ENCODE peak calls at places on chromosomes 12 and 14, in four cellular contexts. U is keratinocyte, Y is astrocyte of the spinal cord, T is endothelial cell. N is an unnamed sample.

GRCh38 chr12:116241157-116241772 is 36.2 kb downstream of the MED13L start:
- DNase-seq in U (no peak), Y (no peak), T (no peak), N (no peak)

GRCh38 chr12:109305547-109305946 is 3.5 kb downstream of the FOXN4 start:
- DNase-seq in U (no peak), Y (no peak), T (no peak), N (no peak)

GRCh38 chr12:106831699-106832098 is 57.2 kb downstream of the RIC8B start:
- DNase-seq in U (no peak), Y (no peak), T (no peak), N (no peak)

GRCh38 chr12:46744256-46744655 is 81.5 kb downstream of the SLC38A4 start:
- DNase-seq in U (no peak), Y (no peak), T (no peak), N (no peak)

GRCh38 chr12:45502481-45502880 is 227.0 kb upstream of the ARID2 start:
- DNase-seq in U (no peak), Y (no peak), T (no peak), N (no peak)

GRCh38 chr12:54683388-54683787 is 35.2 kb upstream of the DCD start:
- DNase-seq in U (no peak), Y (no peak), T (no peak), N (no peak)

GRCh38 chr12:117188961-117189724 is 1.1 kb downstream of the FBXO21 start:
- DNase-seq in U (no peak), Y (peak), T (no peak), N (peak)

GRCh38 chr12:132260721-132261120 is 68.7 kb downstream of the GALNT9 start:
- DNase-seq in U (no peak), Y (no peak), T (no peak), N (peak)

GRCh38 chr14:93094121-93094918 is 21.4 kb downstream of the ITPK1 start:
- DNase-seq in U (no peak), Y (no peak), T (no peak), N (no peak)

GRCh38 chr12:72790273-72790672 is 518.1 kb downstream of the TRHDE start:
- DNase-seq in U (no peak), Y (no peak), T (no peak), N (no peak)

GRCh38 chr14:71985538-71986234 is 53.5 kb downstream of the RGS6 start:
- DNase-seq in U (no peak), Y (peak), T (no peak), N (no peak)

GRCh38 chr12:89451876-89452275 is 72.7 kb downstream of the GALNT4 start:
- DNase-seq in U (no peak), Y (peak), T (peak), N (no peak)

GRCh38 chr12:116266220-116266619 is 11.3 kb downstream of the MED13L start:
- DNase-seq in U (no peak), Y (peak), T (no peak), N (no peak)

GRCh38 chr12:113097716-113098427 is 37.7 kb downstream of the RASAL1 start:
- DNase-seq in U (no peak), Y (peak), T (no peak), N (no peak)

GRCh38 chr12:75933136-75933535 is 98.4 kb downstream of the PHLDA1 start:
- DNase-seq in U (no peak), Y (peak), T (no peak), N (no peak)

GRCh38 chr14:85596562-85596961 is 66.6 kb downstream of the FLRT2 start:
- DNase-seq in U (no peak), Y (no peak), T (no peak), N (no peak)

GRCh38 chr14:101583709-101584048 is 22.4 kb downstream of the DIO3 start:
- DNase-seq in U (no peak), Y (no peak), T (no peak), N (no peak)

GRCh38 chr14:101583006-101583708 is 21.9 kb downstream of the DIO3 start:
- DNase-seq in U (no peak), Y (no peak), T (no peak), N (peak)

GRCh38 chr14:101579372-101580080 is 18.2 kb downstream of the DIO3 start:
- DNase-seq in U (no peak), Y (no peak), T (no peak), N (peak)

GRCh38 chr14:101582294-101582693 is 21.0 kb downstream of the DIO3 start:
- DNase-seq in U (no peak), Y (no peak), T (no peak), N (no peak)

GRCh38 chr14:101581806-101582205 is 20.5 kb downstream of the DIO3 start:
- DNase-seq in U (no peak), Y (no peak), T (no peak), N (peak)
- TF ChIP-seq CTCF in U (no peak), Y (no peak), T (no peak), N (no peak)

DNA sequence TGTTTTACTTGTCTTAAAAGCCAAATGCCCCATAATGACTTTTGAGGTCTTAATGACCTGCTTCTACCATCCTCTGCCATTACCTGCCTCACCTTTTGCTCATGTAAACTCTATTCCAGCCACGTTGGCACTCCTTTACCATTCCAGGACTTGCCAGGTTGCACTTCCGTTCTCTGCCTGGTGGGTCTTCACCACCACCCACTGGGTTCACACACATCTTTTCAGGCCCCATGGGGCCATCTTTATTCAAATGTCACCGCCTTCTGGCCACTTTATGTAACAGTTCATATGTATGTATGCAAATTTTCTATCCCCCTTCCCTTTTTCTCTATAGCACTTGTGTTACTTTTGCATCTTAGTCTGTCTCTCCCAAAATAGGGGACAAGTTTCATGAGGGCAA is 57.7 kb downstream of the ATP2A2 start:
- DNase-seq in U (no peak), Y (no peak), T (no peak), N (no peak)
- TF ChIP-seq CTCF in U (no peak), Y (no peak), T (no peak), N (peak)

DNA sequence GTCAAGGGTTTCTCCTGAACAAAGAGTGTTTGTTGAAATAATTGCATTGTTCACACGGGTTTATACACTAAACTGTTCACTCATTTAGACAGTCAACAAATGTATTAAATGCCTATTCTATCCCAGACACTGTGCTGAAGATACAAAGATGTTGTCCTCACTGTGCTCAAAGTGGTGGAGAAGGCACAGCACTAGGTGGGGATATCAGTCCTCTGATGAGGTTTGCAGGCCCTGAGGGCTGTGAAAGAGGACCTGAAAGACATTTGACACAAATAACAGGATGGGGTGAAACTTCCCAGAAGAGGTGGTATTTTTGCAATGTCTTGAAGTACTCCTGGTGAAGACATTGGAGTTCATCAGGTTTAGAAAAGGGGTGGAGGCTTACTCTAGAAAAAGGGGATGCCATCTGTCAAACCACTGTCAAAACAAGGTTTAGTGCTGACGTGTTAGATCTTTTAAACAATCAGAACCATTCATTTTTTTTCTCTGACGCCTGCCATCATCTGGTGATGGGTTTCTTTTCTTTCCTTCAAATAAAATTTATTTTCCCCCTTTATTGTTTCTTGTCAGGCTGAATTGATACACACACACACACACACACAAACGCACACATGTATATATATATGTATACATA is 69.5 kb downstream of the ACSS3 start:
- DNase-seq in U (no peak), Y (no peak), T (no peak), N (no peak)
- TF ChIP-seq CTCF in U (no peak), Y (no peak), T (no peak), N (no peak)

DNA sequence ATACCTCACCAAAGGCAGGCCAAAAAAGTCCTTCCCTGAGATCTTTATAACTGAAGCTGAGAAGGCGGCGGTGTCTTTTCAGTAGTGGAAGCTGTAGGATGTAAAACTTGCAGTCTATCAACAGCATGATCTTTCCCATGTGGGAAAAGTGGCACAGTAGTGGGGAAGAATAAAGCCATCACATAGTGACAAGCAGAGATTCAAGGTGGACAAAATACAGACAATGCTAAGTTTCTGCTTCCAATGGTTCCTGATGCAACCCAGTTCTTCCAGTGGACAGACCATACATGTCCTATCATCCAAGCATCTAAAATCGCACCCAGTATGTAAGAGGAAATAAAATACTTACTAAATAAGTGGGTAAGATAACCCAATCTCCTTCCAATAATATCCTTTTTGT is 4.1 kb downstream of the RPS6KA5 start:
- DNase-seq in U (no peak), Y (no peak), T (no peak), N (no peak)
- TF ChIP-seq CTCF in U (no peak), Y (no peak), T (no peak), N (no peak)

GRCh38 chr12:81644503-81644902 is 114.6 kb downstream of the PPFIA2 start:
- DNase-seq in U (no peak), Y (peak), T (no peak), N (no peak)
- TF ChIP-seq CTCF in U (peak), Y (peak), T (peak), N (peak)

GRCh38 chr14:104731249-104731924 is 7.4 kb downstream of the ADSS1 start:
- DNase-seq in U (no peak), Y (no peak), T (no peak), N (no peak)
- TF ChIP-seq CTCF in U (peak), Y (peak), T (peak), N (peak)

GRCh38 chr12:49946086-49946485 is 4.5 kb upstream of the AQP2 start:
- DNase-seq in U (no peak), Y (no peak), T (no peak), N (no peak)

GRCh38 chr12:49944046-49944445 is 6.5 kb upstream of the AQP2 start:
- DNase-seq in U (no peak), Y (no peak), T (no peak), N (no peak)

GRCh38 chr12:49946497-49946896 is 4.0 kb upstream of the AQP2 start:
- DNase-seq in U (no peak), Y (no peak), T (no peak), N (no peak)

GRCh38 chr12:49944718-49945117 is 5.8 kb upstream of the AQP2 start:
- DNase-seq in U (no peak), Y (no peak), T (no peak), N (no peak)

GRCh38 chr12:49945394-49946080 is 5.0 kb upstream of the AQP2 start:
- DNase-seq in U (no peak), Y (peak), T (peak), N (no peak)
- TF ChIP-seq CTCF in U (peak), Y (peak), T (peak), N (peak)

GRCh38 chr12:12890815-12891645 is at the start of gene GPRC5A:
- DNase-seq in U (peak), Y (peak), T (peak), N (peak)
- TF ChIP-seq CTCF in U (peak), Y (peak), T (no peak), N (peak)

DNA sequence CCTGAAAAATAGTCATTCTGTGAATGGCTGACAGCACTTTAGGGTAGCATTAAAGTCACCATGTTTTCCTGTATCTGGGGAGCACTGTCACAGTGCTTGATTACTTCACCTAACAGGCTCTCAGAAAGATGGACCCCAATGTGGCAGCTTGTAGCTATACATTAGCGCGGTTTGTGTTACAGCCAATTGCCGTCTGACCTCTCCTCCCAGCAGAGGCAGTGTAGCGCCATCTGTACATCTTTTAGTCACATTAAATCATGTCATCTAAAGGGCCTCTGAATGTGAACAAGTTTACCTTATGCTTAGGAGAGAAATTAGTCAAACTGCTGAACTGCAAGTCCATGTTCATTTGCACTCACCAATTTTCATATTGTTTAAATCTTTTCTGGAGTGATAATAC is 113.7 kb downstream of the LMO3 start:
- DNase-seq in U (no peak), Y (no peak), T (no peak), N (no peak)
- TF ChIP-seq CTCF in U (no peak), Y (no peak), T (no peak), N (no peak)

N was measured in chondrocyte.